ENCODE peak calls at places on chromosomes 5 and 9, in ten cellular contexts. X, Y, A, K, H, L, O, V, Z and F are unnamed samples.
A peak's percentile ranks its signal among the peaks of the same experiment; 100 is the strongest.

GRCh38 chr9:69582544-69583297 is 89.5 kb downstream of the APBA1 start:
- DNase-seq in L (no peak), Y (no peak), K (peak; percentile 14), O (peak; percentile 41), Z (no peak), H (no peak), V (no peak), X (no peak), A (no peak), F (no peak)

GRCh38 chr9:124779368-124780059 is 2.6 kb downstream of the OLFML2A start:
- DNase-seq in K (peak; percentile 88), O (no peak), Y (peak; percentile 97), V (no peak), H (peak; percentile 75), Z (no peak), A (no peak), X (peak; percentile 85), L (peak; percentile 15), F (no peak)

GRCh38 chr9:86282077-86282978 is at the start of gene ISCA1:
- DNase-seq in Z (peak; percentile 93), X (peak; percentile 73), A (peak; percentile 97), V (peak; percentile 93), L (peak; percentile 95), O (peak; percentile 98), H (peak; percentile 99), Y (peak; percentile 96), K (peak; percentile 83), F (peak; percentile 95)

GRCh38 chr9:126756238-126756637 is 48.6 kb upstream of the ZBTB43 start:
- DNase-seq in K (no peak), O (no peak), X (no peak), A (no peak), Z (no peak), Y (no peak), H (no peak), V (no peak), L (no peak), F (no peak)

GRCh38 chr5:11251242-11251641 is 490.2 kb upstream of the DAP start:
- DNase-seq in A (no peak), Z (no peak), K (peak; percentile 98), O (no peak), H (no peak), V (no peak), Y (peak; percentile 41), X (no peak), L (no peak), F (no peak)

GRCh38 chr9:73805853-73806458 is 654.3 kb downstream of the ANXA1 start:
- DNase-seq in V (no peak), A (no peak), K (no peak), X (no peak), L (no peak), Z (no peak), H (no peak), O (no peak), Y (no peak), F (no peak)

GRCh38 chr9:3884736-3885135 is 358.9 kb upstream of the RFX3 start:
- DNase-seq in O (no peak), Y (no peak), L (no peak), A (no peak), Z (no peak), V (no peak), X (no peak), H (no peak), K (no peak), F (no peak)

GRCh38 chr9:4077499-4078102 is 222.3 kb downstream of the GLIS3 start:
- DNase-seq in V (peak; percentile 23), O (peak; percentile 90), L (peak; percentile 33), Z (peak; percentile 32), X (peak; percentile 44), A (peak; percentile 80), Y (peak; percentile 85), K (peak; percentile 72), H (peak; percentile 86), F (no peak)

GRCh38 chr9:123387686-123388085 is 31.7 kb downstream of the CRB2 start:
- DNase-seq in A (no peak), H (no peak), V (no peak), O (no peak), X (no peak), Y (no peak), L (no peak), K (no peak), Z (no peak), F (no peak)

GRCh38 chr5:133990396-133990795 is 14.4 kb downstream of the VDAC1 start:
- DNase-seq in Z (no peak), L (no peak), A (no peak), H (no peak), O (no peak), X (no peak), K (no peak), V (no peak), Y (no peak), F (no peak)

GRCh38 chr5:13601152-13601551 is 343.3 kb downstream of the DNAH5 start:
- DNase-seq in X (no peak), Z (no peak), V (no peak), L (no peak), H (no peak), Y (peak; percentile 49), K (peak; percentile 53), A (no peak), O (no peak), F (no peak)

GRCh38 chr9:35859310-35859994 is 10.7 kb downstream of the OR13J1 start:
- DNase-seq in K (peak; percentile 34), X (no peak), H (no peak), Z (no peak), A (no peak), Y (no peak), O (no peak), L (no peak), V (no peak), F (no peak)

GRCh38 chr9:88388203-88388885 is at the start of gene SPIN1:
- DNase-seq in V (peak; percentile 2), Y (peak; percentile 56), L (peak; percentile 97), A (peak; percentile 44), X (peak; percentile 47), Z (peak; percentile 98), O (peak; percentile 57), H (peak; percentile 93), K (peak; percentile 76), F (peak; percentile 85)

GRCh38 chr9:82148849-82149544 is 160.4 kb downstream of the SPATA31D1 start:
- DNase-seq in A (no peak), O (no peak), Z (no peak), X (peak; percentile 91), K (no peak), Y (peak; percentile 71), L (no peak), H (no peak), V (no peak), F (no peak)

GRCh38 chr9:129460323-129461261 is 160.3 kb downstream of the C9orf50 start:
- DNase-seq in L (peak; percentile 98), H (peak; percentile 97), A (peak; percentile 95), Y (peak; percentile 99), Z (peak; percentile 98), V (peak; percentile 92), O (peak; percentile 98), K (peak; percentile 91), X (peak; percentile 98), F (peak; percentile 81)
- TF ChIP-seq CTCF in L (peak; percentile 33), H (peak; percentile 32), A (no peak), Y (no peak), Z (peak; percentile 30), V (no peak), O (peak; percentile 9), K (no peak), X (peak; percentile 3), F (no peak)

DNA sequence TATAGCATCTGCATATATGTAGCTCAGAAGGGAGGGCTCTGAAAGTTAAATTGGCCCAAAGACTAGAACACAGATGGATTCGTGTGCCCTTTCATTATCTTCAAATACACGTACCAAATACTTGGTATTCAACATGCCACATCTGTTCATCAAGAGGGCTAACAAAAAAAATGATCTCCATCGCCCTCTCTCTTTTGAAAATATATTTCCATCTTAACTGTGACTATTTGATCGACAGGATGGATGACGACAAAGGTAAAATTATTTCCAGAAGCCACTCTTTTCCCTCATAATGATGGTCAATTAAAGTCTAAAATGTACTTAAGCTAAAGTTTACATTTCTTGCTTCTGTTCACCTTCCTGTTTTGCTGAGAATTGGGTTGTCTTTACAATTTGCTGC is 77.0 kb downstream of the SEMA6A start:
- DNase-seq in K (no peak), O (no peak), Y (no peak), X (no peak), H (no peak), Z (no peak), V (no peak), A (no peak), L (no peak), F (no peak)
- TF ChIP-seq CTCF in K (peak; percentile 28), O (no peak), Y (peak; percentile 4), X (no peak), H (no peak), Z (no peak), V (no peak), A (no peak), L (no peak), F (no peak)

GRCh38 chr9:108410161-108410560 is 445.6 kb downstream of the ACTL7B start:
- DNase-seq in O (no peak), X (no peak), L (no peak), Z (no peak), A (no peak), V (no peak), H (no peak), K (no peak), Y (no peak), F (no peak)

GRCh38 chr9:108417726-108418125 is 438.1 kb downstream of the ACTL7B start:
- DNase-seq in X (no peak), O (no peak), L (no peak), H (no peak), K (no peak), A (no peak), V (no peak), Z (no peak), Y (no peak), F (no peak)

GRCh38 chr9:108416321-108416720 is 439.5 kb downstream of the ACTL7B start:
- DNase-seq in K (peak; percentile 57), O (no peak), L (no peak), Z (no peak), A (no peak), X (no peak), Y (peak; percentile 29), H (no peak), V (no peak), F (no peak)

GRCh38 chr9:108411632-108412031 is 444.2 kb downstream of the ACTL7B start:
- DNase-seq in Z (no peak), A (no peak), Y (no peak), L (no peak), X (no peak), K (no peak), O (no peak), V (no peak), H (no peak), F (no peak)

DNA sequence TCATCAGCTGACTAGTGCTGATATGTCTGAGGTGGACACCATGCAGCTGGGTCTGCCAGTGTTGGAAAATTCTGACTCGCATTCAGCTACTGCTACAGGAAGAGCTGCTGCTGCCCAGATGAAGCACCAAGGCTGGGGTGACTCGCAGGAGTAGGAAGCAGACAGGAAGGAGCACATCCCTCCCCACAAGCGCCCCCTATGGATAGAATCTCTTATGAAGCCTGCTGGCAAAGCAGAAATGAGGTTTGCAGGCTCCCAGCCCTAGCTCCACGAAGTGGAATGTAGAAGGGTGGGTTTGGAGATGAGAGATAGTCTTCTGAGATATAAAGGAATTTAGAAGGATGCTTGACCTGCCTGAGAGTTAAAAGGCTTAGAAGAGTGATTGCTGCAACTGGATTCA is 443.0 kb downstream of the ACTL7B start:
- DNase-seq in A (no peak), O (no peak), L (no peak), Z (no peak), H (no peak), Y (no peak), X (no peak), V (no peak), K (peak; percentile 14), F (no peak)
- TF ChIP-seq CTCF in A (no peak), O (no peak), L (no peak), Z (peak; percentile 19), H (no peak), Y (no peak), X (no peak), V (no peak), K (peak; percentile 34), F (peak; percentile 27)

GRCh38 chr9:76957258-76957657 is 51.3 kb upstream of the PRUNE2 start:
- DNase-seq in Y (no peak), V (no peak), L (no peak), K (no peak), Z (no peak), O (no peak), A (no peak), H (no peak), X (no peak), F (no peak)
- TF ChIP-seq CTCF in Y (no peak), V (no peak), L (no peak), K (no peak), Z (no peak), O (no peak), A (no peak), H (no peak), X (no peak), F (no peak)